ENCODE peak calls at places on chromosomes 5 and 9, in seven cellular contexts. B is adrenal gland; Y is CD8-positive, alpha-beta memory T cell; N is SJSA1; G is Calu3; X is putamen; Q is astrocyte of the spinal cord. C is an unnamed sample.

GRCh38 chr9:108039491-108039890 is 549.9 kb upstream of the KLF4 start:
- DNase-seq in B (no peak), Y (no peak), N (no peak), G (no peak), X (no peak), Q (no peak), C (peak; percentile 31)

GRCh38 chr5:40165106-40165788 is 514.5 kb upstream of the PTGER4 start:
- DNase-seq in B (no peak), Y (no peak), N (no peak), G (no peak), X (no peak), Q (no peak), C (no peak)

GRCh38 chr5:23704176-23704855 is 196.9 kb downstream of the PRDM9 start:
- DNase-seq in B (no peak), Y (no peak), N (no peak), G (no peak), X (no peak), Q (no peak), C (no peak)

GRCh38 chr9:21993893-21994525 is at the start of gene CDKN2A:
- DNase-seq in B (no peak), Y (peak; percentile 47), N (peak; percentile 78), G (peak; percentile 77), X (no peak), Q (no peak), C (peak; percentile 64)

GRCh38 chr9:6873862-6874261 is 116.1 kb downstream of the KDM4C start:
- DNase-seq in B (peak; percentile 38), Y (no peak), N (no peak), G (no peak), X (peak; percentile 39), Q (peak; percentile 57), C (no peak)

GRCh38 chr9:100479820-100480219 is 6.9 kb downstream of the TMEFF1 start:
- DNase-seq in B (no peak), Y (no peak), N (no peak), G (no peak), X (no peak), Q (no peak), C (no peak)

GRCh38 chr9:3980771-3981170 is 319.1 kb downstream of the GLIS3 start:
- DNase-seq in B (no peak), Y (no peak), N (no peak), G (no peak), X (peak; percentile 17), Q (peak; percentile 57), C (no peak)

GRCh38 chr9:83433841-83434240 is 104.4 kb downstream of the FRMD3 start:
- DNase-seq in B (no peak), Y (no peak), N (no peak), G (no peak), X (no peak), Q (no peak), C (no peak)

GRCh38 chr5:16902846-16903245 is 33.2 kb downstream of the MYO10 start:
- DNase-seq in B (no peak), Y (no peak), N (no peak), G (no peak), X (no peak), Q (no peak), C (peak; percentile 31)

GRCh38 chr9:36597412-36598178 is 24.9 kb downstream of the MELK start:
- DNase-seq in B (peak; percentile 27), Y (no peak), N (no peak), G (no peak), X (no peak), Q (peak; percentile 65), C (peak; percentile 52)

C was measured in EL.